ENCODE peak calls at places on chromosomes 13 and 19, in eight cellular contexts. Q, M, G, H, F, R, O and U are unnamed samples.

GRCh38 chr13:106567421-106568224 is at the start of gene ARGLU1:
- DNase-seq in R (peak), O (peak), Q (peak), H (no peak), M (peak), F (peak), G (peak), U (peak)

GRCh38 chr13:48626077-48626449 is 27.7 kb upstream of the CYSLTR2 start:
- DNase-seq in O (no peak), Q (no peak), F (no peak), M (no peak), G (no peak), H (peak), R (no peak), U (no peak)

GRCh38 chr19:4914736-4915501 is 5.6 kb downstream of the UHRF1 start:
- DNase-seq in H (peak), M (no peak), O (peak), R (peak), Q (no peak), G (no peak), F (peak), U (no peak)

GRCh38 chr19:29714953-29715694 is at the start of gene C19orf12:
- DNase-seq in Q (no peak), M (no peak), F (peak), O (peak), R (no peak), H (no peak), G (peak), U (no peak)

GRCh38 chr13:98557934-98558630 is 18.8 kb downstream of the STK24 start:
- DNase-seq in F (no peak), M (no peak), Q (no peak), O (peak), R (no peak), G (no peak), H (no peak), U (no peak)

GRCh38 chr19:13892885-13893284 is 13.0 kb downstream of the BRME1 start:
- DNase-seq in M (no peak), Q (no peak), R (no peak), F (no peak), H (no peak), O (no peak), G (no peak), U (no peak)

GRCh38 chr19:17090501-17091074 is 15.0 kb downstream of the MYO9B start:
- DNase-seq in F (peak), G (no peak), O (no peak), M (no peak), Q (no peak), H (no peak), R (no peak), U (no peak)

GRCh38 chr13:28012896-28013295 is 24.4 kb upstream of the URAD start:
- DNase-seq in F (no peak), G (no peak), H (no peak), M (no peak), O (no peak), Q (no peak), R (no peak), U (no peak)

GRCh38 chr19:51687791-51688664 is 5.1 kb upstream of the SPACA6 start:
- DNase-seq in H (peak), Q (no peak), M (no peak), R (no peak), G (peak), F (no peak), O (peak), U (peak)

GRCh38 chr13:21420706-21421105 is 38.4 kb downstream of the ZDHHC20 start:
- DNase-seq in M (no peak), F (no peak), R (no peak), O (no peak), H (peak), Q (no peak), G (no peak), U (no peak)

GRCh38 chr19:52453324-52454094 is at the start of gene ZNF578:
- DNase-seq in Q (no peak), F (peak), M (peak), O (peak), G (peak), H (peak), R (peak), U (peak)

GRCh38 chr19:48554385-48555091 is 2.6 kb downstream of the SULT2B1 start:
- DNase-seq in O (no peak), Q (no peak), M (no peak), G (no peak), H (peak), F (no peak), R (no peak), U (no peak)

GRCh38 chr19:38647966-38648788 is 728 bp downstream of the ACTN4 start:
- DNase-seq in F (peak), O (no peak), R (no peak), H (no peak), M (no peak), G (no peak), Q (no peak), U (no peak)

GRCh38 chr13:45811891-45812583 is 39.5 kb downstream of the SIAH3 start:
- DNase-seq in R (no peak), H (no peak), G (no peak), M (no peak), Q (no peak), F (no peak), O (peak), U (no peak)

GRCh38 chr13:41299316-41300094 is 11.6 kb upstream of the NAA16 start:
- DNase-seq in R (no peak), F (no peak), H (no peak), M (no peak), O (no peak), Q (no peak), G (no peak), U (no peak)

GRCh38 chr13:33125821-33126570 is 109.8 kb downstream of the KL start:
- DNase-seq in H (peak), O (peak), Q (no peak), G (peak), F (no peak), M (no peak), R (peak), U (peak)

GRCh38 chr13:114120486-114121430 is 11.7 kb downstream of the RASA3 start:
- DNase-seq in Q (no peak), M (no peak), R (no peak), F (no peak), G (no peak), H (no peak), O (no peak), U (no peak)

GRCh38 chr13:36261976-36262375 is 35.6 kb downstream of the CCDC169 start:
- DNase-seq in O (no peak), F (no peak), R (peak), M (no peak), G (no peak), H (peak), Q (no peak), U (no peak)

GRCh38 chr13:26914624-26915023 is 154.0 kb upstream of the GPR12 start:
- DNase-seq in F (peak), M (no peak), H (no peak), G (no peak), O (peak), Q (peak), R (no peak), U (no peak)

GRCh38 chr19:49613374-49613773 is 22.4 kb downstream of the PRR12 start:
- DNase-seq in G (no peak), O (no peak), H (no peak), M (no peak), R (no peak), Q (no peak), F (no peak), U (no peak)

GRCh38 chr19:14517840-14518505 is at the start of gene DNAJB1:
- DNase-seq in O (peak), F (peak), R (no peak), Q (peak), M (peak), H (no peak), G (peak), U (peak)

GRCh38 chr13:50928609-50929274 is 19.2 kb downstream of the RNASEH2B start:
- DNase-seq in O (no peak), R (no peak), M (no peak), F (no peak), H (no peak), Q (no peak), G (no peak), U (no peak)

GRCh38 chr13:80524447-80525215 is 183.7 kb upstream of the SPRY2 start:
- DNase-seq in G (no peak), Q (no peak), H (peak), R (no peak), M (no peak), F (no peak), O (no peak), U (no peak)

GRCh38 chr13:30743319-30744055 is 8.1 kb downstream of the ALOX5AP start:
- DNase-seq in H (peak), Q (no peak), R (peak), O (no peak), M (no peak), G (no peak), F (no peak), U (peak)

GRCh38 chr13:72205773-72206172 is 338.8 kb upstream of the DACH1 start:
- DNase-seq in R (no peak), Q (no peak), G (no peak), O (no peak), H (peak), F (no peak), M (no peak), U (no peak)

GRCh38 chr19:42284066-42284501 is 15.0 kb downstream of the CIC start:
- DNase-seq in O (peak), H (no peak), M (peak), F (peak), G (peak), Q (peak), R (peak), U (peak)

GRCh38 chr19:13401388-13401787 is 104.9 kb downstream of the CACNA1A start:
- DNase-seq in H (peak), R (no peak), Q (no peak), G (no peak), O (peak), M (no peak), F (no peak), U (no peak)

GRCh38 chr13:74290324-74290773 is 156.1 kb upstream of the KLF12 start:
- DNase-seq in G (no peak), H (peak), F (peak), Q (no peak), R (peak), O (peak), M (no peak), U (no peak)

GRCh38 chr13:47250141-47250540 is 353.3 kb upstream of the HTR2A start:
- DNase-seq in R (peak), Q (no peak), F (no peak), H (no peak), O (no peak), G (no peak), M (no peak), U (no peak)

GRCh38 chr13:47463726-47464125 is 537.3 kb downstream of the SUCLA2 start:
- DNase-seq in G (no peak), O (no peak), R (no peak), M (no peak), Q (no peak), F (no peak), H (no peak), U (no peak)

GRCh38 chr19:34228762-34229161 is 25.6 kb upstream of the GARRE1 start:
- DNase-seq in H (no peak), O (no peak), G (no peak), M (no peak), R (no peak), Q (no peak), F (no peak), U (no peak)

GRCh38 chr13:99028890-99029289 is 51.0 kb upstream of the DOCK9 start:
- DNase-seq in Q (no peak), O (peak), M (no peak), G (no peak), R (no peak), H (no peak), F (peak), U (no peak)

GRCh38 chr13:48585456-48585840 is 52.6 kb upstream of the RCBTB2 start:
- DNase-seq in M (no peak), F (no peak), O (no peak), H (peak), R (peak), G (no peak), Q (no peak), U (no peak)

GRCh38 chr13:99299545-99300341 is 7.5 kb downstream of the GPR183 start:
- DNase-seq in M (no peak), F (no peak), G (no peak), O (no peak), R (no peak), H (no peak), Q (no peak), U (no peak)

GRCh38 chr13:45314822-45315221 is 26.2 kb downstream of the TPT1 start:
- DNase-seq in F (no peak), G (no peak), R (no peak), M (no peak), O (no peak), Q (no peak), H (no peak), U (no peak)

GRCh38 chr19:38711726-38712153 is 32.5 kb downstream of the CAPN12 start:
- DNase-seq in R (no peak), G (peak), H (peak), M (no peak), Q (no peak), F (no peak), O (no peak), U (no peak)

GRCh38 chr13:26499209-26499601 is 58.3 kb upstream of the WASF3 start:
- DNase-seq in M (no peak), Q (no peak), F (no peak), R (no peak), O (no peak), G (no peak), H (no peak), U (no peak)

GRCh38 chr13:114177245-114178010 is 1.6 kb upstream of the CFAP97D2 start:
- DNase-seq in H (no peak), F (no peak), M (no peak), O (no peak), G (no peak), Q (no peak), R (no peak), U (no peak)